ENCODE peak calls at places on chromosomes 11 and 22, in four cellular contexts. D, O, M and L are unnamed samples.

GRCh38 chr11:73914284-73914683 is 36.5 kb upstream of the DNAJB13 start:
- DNase-seq in D (no peak), O (peak; percentile 46), M (no peak), L (no peak)

GRCh38 chr11:35650467-35650866 is 12.1 kb upstream of the TRIM44 start:
- DNase-seq in D (no peak), O (no peak), M (no peak), L (no peak)

GRCh38 chr22:46956498-46957215 is 194.2 kb downstream of the TBC1D22A start:
- DNase-seq in D (no peak), O (no peak), M (no peak), L (no peak)

GRCh38 chr22:20221421-20222340 is 46.4 kb downstream of the RTN4R start:
- DNase-seq in D (no peak), O (no peak), M (no peak), L (no peak)

GRCh38 chr11:59208956-59209355 is 3.8 kb downstream of the MPEG1 start:
- DNase-seq in D (no peak), O (no peak), M (no peak), L (no peak)

GRCh38 chr11:123742778-123743177 is 1.3 kb upstream of the ZNF202 start:
- DNase-seq in D (no peak), O (no peak), M (no peak), L (no peak)

GRCh38 chr22:43260346-43260745 is 73.4 kb upstream of the TTLL12 start:
- DNase-seq in D (no peak), O (no peak), M (no peak), L (no peak)

GRCh38 chr11:84261707-84262106 is 975.5 kb upstream of the CCDC90B start:
- DNase-seq in D (no peak), O (no peak), M (no peak), L (peak; percentile 38)

GRCh38 chr11:61820174-61820573 is 3.4 kb upstream of the FADS1 start:
- DNase-seq in D (no peak), O (no peak), M (peak; percentile 33), L (no peak)

GRCh38 chr11:48020092-48020755 is 39.9 kb downstream of the PTPRJ start:
- DNase-seq in D (peak; percentile 66), O (no peak), M (no peak), L (no peak)

GRCh38 chr22:22789922-22790845 is 97.4 kb upstream of the IGLL5 start:
- DNase-seq in D (no peak), O (no peak), M (no peak), L (no peak)

GRCh38 chr22:29226246-29226981 is 20.7 kb downstream of the EMID1 start:
- DNase-seq in D (no peak), O (no peak), M (no peak), L (no peak)

GRCh38 chr11:30333405-30333804 is 10.5 kb downstream of the ARL14EP start:
- DNase-seq in D (no peak), O (no peak), M (peak; percentile 15), L (no peak)

GRCh38 chr22:49368976-49369725 is 458.5 kb downstream of the BRD1 start:
- DNase-seq in D (no peak), O (peak; percentile 55), M (no peak), L (peak; percentile 11)

GRCh38 chr11:117824571-117825537 is at the start of gene FXYD2:
- DNase-seq in D (no peak), O (no peak), M (no peak), L (peak; percentile 5)

GRCh38 chr11:10592331-10592730 is 23.9 kb upstream of the LYVE1 start:
- DNase-seq in D (no peak), O (no peak), M (no peak), L (no peak)

GRCh38 chr11:14927146-14927545 is 35.1 kb upstream of the CYP2R1 start:
- DNase-seq in D (no peak), O (no peak), M (no peak), L (no peak)

GRCh38 chr22:33909075-33909458 is 11.2 kb downstream of the LARGE1 start:
- DNase-seq in D (no peak), O (no peak), M (peak; percentile 49), L (no peak)

GRCh38 chr11:33613404-33613803 is 87.2 kb downstream of the C11orf91 start:
- DNase-seq in D (no peak), O (no peak), M (no peak), L (no peak)

GRCh38 chr22:26547426-26547825 is 35.2 kb upstream of the TFIP11 start:
- DNase-seq in D (no peak), O (no peak), M (no peak), L (no peak)

DNA sequence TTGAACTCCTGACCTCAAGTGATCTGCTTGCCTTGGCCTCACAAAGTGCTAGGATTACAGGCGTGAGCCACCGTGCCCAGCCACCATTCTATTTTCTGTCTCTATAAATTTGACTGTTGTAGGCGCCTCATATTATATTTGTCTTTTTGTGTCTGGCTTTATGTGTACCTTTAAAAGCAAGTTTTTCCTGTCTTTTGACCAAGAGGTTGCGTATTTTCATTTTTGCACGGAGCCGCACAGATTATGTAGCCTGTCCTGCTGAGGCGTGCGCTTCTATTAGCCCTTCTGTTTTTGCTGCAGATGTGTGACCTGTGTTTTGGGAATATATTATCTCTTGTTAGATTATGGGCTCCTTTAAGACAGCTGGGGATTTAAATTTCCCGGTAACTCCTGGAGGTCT is 40.4 kb upstream of the WEE1 start:
- DNase-seq in D (no peak), O (no peak), M (no peak), L (no peak)
- TF ChIP-seq TCF7 in D (no peak), O (no peak), M (no peak), L (no peak)

GRCh38 chr11:28654191-28654590 is 546.0 kb downstream of the METTL15 start:
- DNase-seq in D (no peak), O (no peak), M (no peak), L (no peak)

GRCh38 chr11:28659716-28660348 is 551.6 kb downstream of the METTL15 start:
- DNase-seq in D (no peak), O (no peak), M (no peak), L (no peak)

GRCh38 chr11:28657378-28658030 is 549.3 kb downstream of the METTL15 start:
- DNase-seq in D (no peak), O (no peak), M (no peak), L (no peak)
- TF ChIP-seq TCF7 in D (no peak), O (no peak), M (no peak), L (no peak)

GRCh38 chr22:38138961-38139360 is 28.5 kb upstream of the BAIAP2L2 start:
- DNase-seq in D (no peak), O (no peak), M (no peak), L (no peak)
- TF ChIP-seq TCF7 in D (no peak), O (no peak), M (no peak), L (no peak)

DNA sequence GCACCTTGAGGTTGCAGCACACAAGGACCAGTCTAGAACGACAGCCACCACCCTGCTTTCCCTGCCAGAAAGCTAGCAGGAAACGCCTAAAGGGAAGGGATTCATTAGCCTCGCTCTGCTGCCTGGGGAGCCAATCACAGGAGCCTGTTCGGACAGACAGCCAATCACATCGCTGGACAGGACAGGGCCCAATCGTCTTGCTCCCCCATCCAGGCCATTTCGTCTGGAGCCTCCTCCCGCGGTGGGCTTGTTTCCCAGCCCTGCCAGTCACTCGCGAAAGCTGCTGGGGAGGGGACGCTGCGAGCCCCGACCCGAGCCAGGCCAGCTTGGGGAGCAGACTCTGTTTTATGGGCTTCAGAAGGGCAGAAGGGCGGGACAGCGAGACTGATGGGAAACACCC is 79.8 kb upstream of the NCAM1 start:
- DNase-seq in D (no peak), O (peak; percentile 68), M (no peak), L (peak; percentile 74)
- TF ChIP-seq TCF7 in D (no peak), O (no peak), M (no peak), L (no peak)